ENCODE peak calls at places on chromosomes 2 and 18, in eight cellular contexts. One of them, this sample, is unnamed. For H3K9me3, the result is how much of the 10 kb centered on the place peaks cover.

GRCh38 chr2:217362290-217362689 is 502.4 kb upstream of the TNP1 start:
- DNase-seq in right atrium auricular region: no peak
- DNase-seq in psoas muscle: no peak
- DNase-seq in fibroblast of lung: no peak
- DNase-seq in right cardiac atrium: no peak
- DNase-seq in ovary: no peak
- DNase-seq in ascending aorta: no peak
- DNase-seq in left lung: no peak
- DNase-seq in this sample: no peak

GRCh38 chr2:11377915-11378649 is 33.6 kb upstream of the ROCK2 start:
- DNase-seq in ascending aorta: no peak
- DNase-seq in left lung: no peak
- DNase-seq in psoas muscle: no peak
- DNase-seq in right cardiac atrium: peak
- DNase-seq in ovary: peak
- DNase-seq in fibroblast of lung: no peak
- DNase-seq in right atrium auricular region: no peak
- DNase-seq in this sample: no peak

GRCh38 chr2:46193356-46193755 is 103.9 kb upstream of the EPAS1 start:
- DNase-seq in ascending aorta: no peak
- DNase-seq in psoas muscle: no peak
- DNase-seq in ovary: no peak
- DNase-seq in right cardiac atrium: no peak
- DNase-seq in right atrium auricular region: peak
- DNase-seq in fibroblast of lung: no peak
- DNase-seq in left lung: no peak
- DNase-seq in this sample: no peak

GRCh38 chr18:995641-996040 is 91.0 kb downstream of the ADCYAP1 start:
- DNase-seq in right cardiac atrium: no peak
- DNase-seq in fibroblast of lung: peak
- DNase-seq in psoas muscle: no peak
- DNase-seq in ascending aorta: no peak
- DNase-seq in ovary: no peak
- DNase-seq in right atrium auricular region: no peak
- DNase-seq in left lung: no peak
- DNase-seq in this sample: no peak

GRCh38 chr18:74654637-74655036 is 57.0 kb downstream of the ZNF407 start:
- DNase-seq in ovary: no peak
- DNase-seq in psoas muscle: no peak
- DNase-seq in ascending aorta: no peak
- DNase-seq in fibroblast of lung: peak
- DNase-seq in left lung: no peak
- DNase-seq in right cardiac atrium: no peak
- DNase-seq in right atrium auricular region: no peak
- DNase-seq in this sample: no peak

GRCh38 chr2:104405628-104406027 is 448.3 kb upstream of the POU3F3 start:
- DNase-seq in ascending aorta: no peak
- DNase-seq in fibroblast of lung: no peak
- DNase-seq in right atrium auricular region: no peak
- DNase-seq in ovary: no peak
- DNase-seq in right cardiac atrium: no peak
- DNase-seq in left lung: no peak
- DNase-seq in psoas muscle: no peak
- DNase-seq in this sample: no peak

GRCh38 chr2:181790716-181791649 is 100.5 kb upstream of the ITPRID2 start:
- DNase-seq in left lung: no peak
- DNase-seq in psoas muscle: no peak
- DNase-seq in fibroblast of lung: peak
- DNase-seq in ovary: no peak
- DNase-seq in ascending aorta: no peak
- DNase-seq in right cardiac atrium: no peak
- DNase-seq in right atrium auricular region: no peak
- DNase-seq in this sample: no peak

GRCh38 chr2:178761759-178762371 is 45.4 kb downstream of the TTN start:
- DNase-seq in left lung: no peak
- DNase-seq in right cardiac atrium: no peak
- DNase-seq in ovary: no peak
- DNase-seq in psoas muscle: no peak
- DNase-seq in right atrium auricular region: no peak
- DNase-seq in fibroblast of lung: peak
- DNase-seq in ascending aorta: no peak
- DNase-seq in this sample: peak

GRCh38 chr2:190435031-190435677 is 27.0 kb downstream of the MFSD6 start:
- DNase-seq in left lung: no peak
- DNase-seq in psoas muscle: no peak
- DNase-seq in right cardiac atrium: no peak
- DNase-seq in ovary: no peak
- DNase-seq in ascending aorta: no peak
- DNase-seq in right atrium auricular region: no peak
- DNase-seq in fibroblast of lung: no peak
- DNase-seq in this sample: no peak

GRCh38 chr18:2627821-2628276 is 27.7 kb upstream of the SMCHD1 start:
- DNase-seq in right cardiac atrium: no peak
- DNase-seq in fibroblast of lung: peak
- DNase-seq in left lung: no peak
- DNase-seq in right atrium auricular region: no peak
- DNase-seq in psoas muscle: no peak
- DNase-seq in ovary: no peak
- DNase-seq in ascending aorta: no peak
- DNase-seq in this sample: no peak

GRCh38 chr2:30503007-30503691 is 56.1 kb downstream of the LCLAT1 start:
- DNase-seq in right atrium auricular region: no peak
- DNase-seq in psoas muscle: no peak
- DNase-seq in left lung: no peak
- DNase-seq in ascending aorta: no peak
- DNase-seq in right cardiac atrium: no peak
- DNase-seq in fibroblast of lung: no peak
- DNase-seq in ovary: no peak
- DNase-seq in this sample: no peak

GRCh38 chr2:215290980-215291599 is 20.8 kb upstream of the ATIC start:
- DNase-seq in fibroblast of lung: no peak
- DNase-seq in right cardiac atrium: no peak
- DNase-seq in left lung: no peak
- DNase-seq in right atrium auricular region: no peak
- DNase-seq in ovary: no peak
- DNase-seq in psoas muscle: no peak
- DNase-seq in ascending aorta: no peak
- DNase-seq in this sample: no peak

GRCh38 chr2:128563348-128563687 is 244.7 kb upstream of the HS6ST1 start:
- DNase-seq in left lung: no peak
- DNase-seq in right atrium auricular region: peak
- DNase-seq in right cardiac atrium: peak
- DNase-seq in ovary: peak
- DNase-seq in fibroblast of lung: peak
- DNase-seq in ascending aorta: peak
- DNase-seq in psoas muscle: peak
- DNase-seq in this sample: no peak

GRCh38 chr2:179460530-179460929 is 195.9 kb upstream of the SESTD1 start:
- DNase-seq in psoas muscle: no peak
- DNase-seq in left lung: no peak
- DNase-seq in ascending aorta: no peak
- DNase-seq in ovary: peak
- DNase-seq in fibroblast of lung: peak
- DNase-seq in right atrium auricular region: peak
- DNase-seq in right cardiac atrium: peak
- DNase-seq in this sample: no peak

GRCh38 chr2:204776781-204777559 is 231.7 kb downstream of the PARD3B start:
- DNase-seq in fibroblast of lung: peak
- DNase-seq in left lung: no peak
- DNase-seq in right cardiac atrium: no peak
- DNase-seq in ascending aorta: no peak
- DNase-seq in ovary: no peak
- DNase-seq in psoas muscle: no peak
- DNase-seq in right atrium auricular region: no peak
- DNase-seq in this sample: no peak

GRCh38 chr2:134433934-134434333 is 180.1 kb downstream of the MGAT5 start:
- DNase-seq in ovary: no peak
- DNase-seq in psoas muscle: no peak
- DNase-seq in fibroblast of lung: no peak
- DNase-seq in right atrium auricular region: no peak
- DNase-seq in left lung: no peak
- DNase-seq in right cardiac atrium: no peak
- DNase-seq in ascending aorta: no peak
- DNase-seq in this sample: no peak

GRCh38 chr2:14676371-14676770 is 43.9 kb downstream of the LRATD1 start:
- DNase-seq in ovary: no peak
- DNase-seq in fibroblast of lung: no peak
- DNase-seq in left lung: no peak
- DNase-seq in ascending aorta: no peak
- DNase-seq in psoas muscle: no peak
- DNase-seq in right atrium auricular region: no peak
- DNase-seq in right cardiac atrium: no peak
- DNase-seq in this sample: no peak

GRCh38 chr18:13222371-13223281 is 4.1 kb downstream of the LDLRAD4 start:
- DNase-seq in right cardiac atrium: peak
- DNase-seq in ovary: no peak
- DNase-seq in ascending aorta: no peak
- DNase-seq in right atrium auricular region: peak
- DNase-seq in psoas muscle: peak
- DNase-seq in fibroblast of lung: peak
- DNase-seq in left lung: peak
- DNase-seq in this sample: no peak

GRCh38 chr2:64623232-64623879 is 30.4 kb downstream of the SERTAD2 start:
- DNase-seq in ovary: no peak
- DNase-seq in ascending aorta: no peak
- DNase-seq in right atrium auricular region: no peak
- DNase-seq in left lung: peak
- DNase-seq in psoas muscle: no peak
- DNase-seq in fibroblast of lung: no peak
- DNase-seq in right cardiac atrium: no peak
- DNase-seq in this sample: no peak

GRCh38 chr18:7567487-7568425 is 640 bp downstream of the PTPRM start:
- DNase-seq in ascending aorta: no peak
- DNase-seq in right atrium auricular region: peak
- DNase-seq in ovary: peak
- DNase-seq in psoas muscle: peak
- DNase-seq in right cardiac atrium: peak
- DNase-seq in fibroblast of lung: peak
- DNase-seq in left lung: peak
- DNase-seq in this sample: no peak

GRCh38 chr2:207930747-207931146 is 94.6 kb downstream of the PLEKHM3 start:
- DNase-seq in ovary: no peak
- DNase-seq in ascending aorta: no peak
- DNase-seq in psoas muscle: no peak
- DNase-seq in right cardiac atrium: no peak
- DNase-seq in fibroblast of lung: no peak
- DNase-seq in right atrium auricular region: no peak
- DNase-seq in left lung: peak
- DNase-seq in this sample: no peak

GRCh38 chr2:71974846-71975245 is 172.8 kb downstream of the CYP26B1 start:
- DNase-seq in right atrium auricular region: no peak
- DNase-seq in ascending aorta: no peak
- DNase-seq in psoas muscle: no peak
- DNase-seq in ovary: no peak
- DNase-seq in left lung: no peak
- DNase-seq in right cardiac atrium: no peak
- DNase-seq in fibroblast of lung: peak
- DNase-seq in this sample: no peak

GRCh38 chr2:114022360-114023085 is 132.6 kb downstream of the ACTR3 start:
- DNase-seq in ascending aorta: no peak
- DNase-seq in left lung: no peak
- DNase-seq in psoas muscle: no peak
- DNase-seq in right atrium auricular region: no peak
- DNase-seq in fibroblast of lung: peak
- DNase-seq in right cardiac atrium: no peak
- DNase-seq in ovary: no peak
- DNase-seq in this sample: no peak

GRCh38 chr2:230591850-230592249 is 120.8 kb upstream of the CAB39 start:
- DNase-seq in ascending aorta: no peak
- DNase-seq in right atrium auricular region: no peak
- DNase-seq in right cardiac atrium: no peak
- DNase-seq in ovary: no peak
- DNase-seq in left lung: no peak
- DNase-seq in fibroblast of lung: no peak
- DNase-seq in psoas muscle: no peak
- DNase-seq in this sample: no peak
- H3K9me3 ChIP-seq in ascending aorta: under half
- H3K9me3 ChIP-seq in right atrium auricular region: under half
- H3K9me3 ChIP-seq in right cardiac atrium: under half
- H3K9me3 ChIP-seq in ovary: under half
- H3K9me3 ChIP-seq in left lung: under half
- H3K9me3 ChIP-seq in fibroblast of lung: under half
- H3K9me3 ChIP-seq in psoas muscle: under half
- H3K9me3 ChIP-seq in this sample: under half

DNA sequence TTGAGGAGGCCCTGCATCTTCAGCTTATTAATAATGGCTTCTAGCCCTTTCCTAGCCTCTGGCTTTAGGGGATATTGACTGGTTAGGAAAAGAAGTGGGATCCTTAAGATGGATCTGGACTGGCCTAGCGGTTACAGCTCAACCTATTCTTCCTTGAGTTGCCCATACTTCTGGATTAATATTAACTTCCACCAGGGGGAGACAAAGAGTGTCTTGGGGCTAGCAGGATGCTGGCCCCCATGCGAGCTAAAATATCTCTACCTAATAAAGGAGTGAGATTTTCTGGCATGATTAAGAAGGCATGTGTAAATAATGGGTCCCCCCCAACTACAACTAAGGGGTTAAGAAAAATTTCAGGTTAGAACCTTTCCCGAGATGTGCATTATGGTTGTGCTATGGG is 23.2 kb upstream of the PLA2R1 start:
- DNase-seq in left lung: no peak
- DNase-seq in fibroblast of lung: no peak
- DNase-seq in ascending aorta: no peak
- DNase-seq in right cardiac atrium: no peak
- DNase-seq in psoas muscle: no peak
- DNase-seq in right atrium auricular region: no peak
- DNase-seq in ovary: no peak
- DNase-seq in this sample: no peak
- H3K9me3 ChIP-seq in left lung: under half
- H3K9me3 ChIP-seq in fibroblast of lung: under half
- H3K9me3 ChIP-seq in ascending aorta: under half
- H3K9me3 ChIP-seq in right cardiac atrium: under half
- H3K9me3 ChIP-seq in psoas muscle: half or more
- H3K9me3 ChIP-seq in right atrium auricular region: under half
- H3K9me3 ChIP-seq in ovary: under half
- H3K9me3 ChIP-seq in this sample: under half

GRCh38 chr2:102144128-102144527 is 1.6 kb downstream of the IL1R1 start:
- DNase-seq in right atrium auricular region: no peak
- DNase-seq in fibroblast of lung: no peak
- DNase-seq in right cardiac atrium: no peak
- DNase-seq in ascending aorta: no peak
- DNase-seq in psoas muscle: no peak
- DNase-seq in left lung: no peak
- DNase-seq in ovary: no peak
- DNase-seq in this sample: no peak
- H3K9me3 ChIP-seq in right atrium auricular region: under half
- H3K9me3 ChIP-seq in fibroblast of lung: under half
- H3K9me3 ChIP-seq in right cardiac atrium: under half
- H3K9me3 ChIP-seq in ascending aorta: under half
- H3K9me3 ChIP-seq in psoas muscle: under half
- H3K9me3 ChIP-seq in left lung: under half
- H3K9me3 ChIP-seq in ovary: under half
- H3K9me3 ChIP-seq in this sample: under half

DNA sequence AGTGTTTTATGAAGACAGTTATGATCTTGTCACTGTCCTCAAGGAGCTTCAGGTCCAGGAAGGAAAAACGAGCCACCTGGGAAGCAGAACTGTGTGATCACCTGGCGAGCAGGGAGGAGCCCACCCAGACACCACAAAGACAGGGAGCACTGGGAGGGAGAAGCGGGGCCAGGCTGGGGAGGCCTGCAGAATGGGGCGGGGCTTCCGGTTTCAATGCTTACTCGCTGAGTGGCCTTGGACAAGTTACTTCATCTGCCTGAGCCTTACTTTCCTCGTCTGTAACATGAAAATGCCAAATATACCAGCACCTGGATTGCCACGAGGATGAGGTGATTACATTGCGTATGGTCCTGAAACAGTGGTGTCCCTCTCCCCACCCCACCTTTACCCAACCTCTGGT is 227.5 kb downstream of the ANKRD30B start:
- DNase-seq in fibroblast of lung: no peak
- DNase-seq in right atrium auricular region: peak
- DNase-seq in ascending aorta: no peak
- DNase-seq in ovary: no peak
- DNase-seq in right cardiac atrium: no peak
- DNase-seq in left lung: no peak
- DNase-seq in psoas muscle: no peak
- DNase-seq in this sample: no peak
- H3K9me3 ChIP-seq in fibroblast of lung: under half
- H3K9me3 ChIP-seq in right atrium auricular region: under half
- H3K9me3 ChIP-seq in ascending aorta: under half
- H3K9me3 ChIP-seq in ovary: under half
- H3K9me3 ChIP-seq in right cardiac atrium: under half
- H3K9me3 ChIP-seq in left lung: under half
- H3K9me3 ChIP-seq in psoas muscle: under half
- H3K9me3 ChIP-seq in this sample: under half